ENCODE peak calls at places on chromosomes 1 and 21, in ten cellular contexts. L is sigmoid colon, M is tibial nerve, I is A549, Y is upper lobe of left lung, X is ovary, O is stomach, C is SK-N-SH, T is suprapubic skin, Z is transverse colon. U is an unnamed sample.

GRCh38 chr1:117093091-117093534 is 28.4 kb downstream of the TRIM45 start:
- DNase-seq in I (peak; percentile 40), L (peak; percentile 83), C (no peak), M (peak; percentile 16), X (peak; percentile 35), Y (no peak), T (no peak), O (peak; percentile 31), Z (peak; percentile 41), U (peak; percentile 83)

GRCh38 chr1:152622803-152623202 is at the start of gene LCE3A:
- DNase-seq in M (no peak), Z (no peak), X (peak; percentile 43), I (no peak), T (no peak), L (no peak), O (no peak), C (no peak), Y (no peak), U (no peak)

GRCh38 chr1:81549588-81550127 is 251.1 kb upstream of the ADGRL2 start:
- DNase-seq in O (no peak), Z (no peak), T (no peak), C (peak; percentile 18), L (no peak), I (peak; percentile 38), M (no peak), X (no peak), Y (no peak), U (no peak)

GRCh38 chr21:38768385-38769071 is 37.2 kb upstream of the ETS2 start:
- DNase-seq in L (no peak), M (no peak), I (peak; percentile 42), Z (no peak), O (no peak), Y (no peak), C (no peak), X (no peak), T (no peak), U (peak; percentile 24)

GRCh38 chr1:64043976-64044375 is 159.4 kb upstream of the UBE2U start:
- DNase-seq in Z (no peak), Y (no peak), X (no peak), M (no peak), L (no peak), O (no peak), T (no peak), I (no peak), C (no peak), U (no peak)

GRCh38 chr1:13871916-13872315 is 171.9 kb downstream of the PRDM2 start:
- DNase-seq in T (no peak), Y (no peak), X (no peak), C (no peak), M (no peak), L (no peak), Z (no peak), I (no peak), O (no peak), U (no peak)

GRCh38 chr1:224219011-224219611 is 36.1 kb downstream of the DEGS1 start:
- DNase-seq in T (no peak), I (no peak), M (no peak), X (no peak), L (no peak), Y (no peak), O (no peak), Z (no peak), C (no peak), U (no peak)

GRCh38 chr1:201888282-201889033 is at the start of gene SHISA4:
- DNase-seq in X (peak; percentile 73), Z (peak; percentile 54), T (peak; percentile 80), M (peak; percentile 62), I (peak; percentile 75), L (peak; percentile 93), C (peak; percentile 95), O (peak; percentile 83), Y (peak; percentile 94), U (peak; percentile 35)

GRCh38 chr1:202909494-202909893 is 17.5 kb downstream of the KLHL12 start:
- DNase-seq in O (no peak), Z (no peak), X (no peak), Y (no peak), L (no peak), M (no peak), I (no peak), C (no peak), T (no peak), U (no peak)

GRCh38 chr1:2560299-2561073 is 4.3 kb downstream of the TNFRSF14 start:
- DNase-seq in I (no peak), T (peak; percentile 64), L (no peak), Y (no peak), Z (no peak), O (no peak), M (no peak), X (no peak), C (no peak), U (no peak)

GRCh38 chr1:183301239-183301638 is 115.2 kb downstream of the LAMC2 start:
- DNase-seq in L (no peak), C (no peak), I (no peak), M (no peak), X (no peak), T (no peak), Y (no peak), O (no peak), Z (no peak), U (no peak)

GRCh38 chr1:111192643-111193519 is 7.6 kb downstream of the DENND2D start:
- DNase-seq in M (no peak), O (no peak), Z (no peak), X (no peak), L (no peak), Y (peak; percentile 67), T (no peak), C (no peak), I (no peak), U (no peak)

GRCh38 chr21:42460391-42461184 is 35.4 kb downstream of the RSPH1 start:
- DNase-seq in C (peak; percentile 51), Z (peak; percentile 61), X (no peak), I (no peak), M (no peak), T (peak; percentile 31), O (no peak), Y (peak; percentile 20), L (no peak), U (no peak)

GRCh38 chr1:161079436-161080110 is 9.8 kb downstream of the NECTIN4 start:
- DNase-seq in L (no peak), Z (no peak), T (no peak), C (no peak), M (no peak), I (no peak), X (no peak), O (no peak), Y (no peak), U (no peak)

GRCh38 chr1:155070721-155071556 is 7.4 kb downstream of the EFNA4 start:
- DNase-seq in X (peak; percentile 82), C (peak; percentile 90), O (peak; percentile 83), L (peak; percentile 90), Y (peak; percentile 83), M (peak; percentile 45), T (peak; percentile 88), Z (peak; percentile 90), I (peak; percentile 71), U (peak; percentile 94)

GRCh38 chr1:156625436-156626078 is 6.3 kb downstream of the HAPLN2 start:
- DNase-seq in I (peak; percentile 61), M (peak; percentile 64), L (peak; percentile 73), X (peak; percentile 66), C (peak; percentile 79), Z (peak; percentile 61), T (no peak), Y (peak; percentile 36), O (peak; percentile 61), U (peak; percentile 51)

GRCh38 chr1:16612332-16613172 is 812 bp downstream of the NBPF1 start:
- DNase-seq in Y (peak; percentile 78), C (peak; percentile 70), I (peak; percentile 62), M (peak; percentile 88), Z (peak; percentile 75), T (peak; percentile 93), O (peak; percentile 67), L (peak; percentile 96), X (peak; percentile 75), U (peak; percentile 65)

GRCh38 chr1:101587749-101588148 is 350.9 kb downstream of the S1PR1 start:
- DNase-seq in O (no peak), M (peak; percentile 54), T (no peak), L (peak; percentile 65), X (peak; percentile 65), Y (no peak), Z (peak; percentile 29), C (no peak), I (peak; percentile 25), U (no peak)

DNA sequence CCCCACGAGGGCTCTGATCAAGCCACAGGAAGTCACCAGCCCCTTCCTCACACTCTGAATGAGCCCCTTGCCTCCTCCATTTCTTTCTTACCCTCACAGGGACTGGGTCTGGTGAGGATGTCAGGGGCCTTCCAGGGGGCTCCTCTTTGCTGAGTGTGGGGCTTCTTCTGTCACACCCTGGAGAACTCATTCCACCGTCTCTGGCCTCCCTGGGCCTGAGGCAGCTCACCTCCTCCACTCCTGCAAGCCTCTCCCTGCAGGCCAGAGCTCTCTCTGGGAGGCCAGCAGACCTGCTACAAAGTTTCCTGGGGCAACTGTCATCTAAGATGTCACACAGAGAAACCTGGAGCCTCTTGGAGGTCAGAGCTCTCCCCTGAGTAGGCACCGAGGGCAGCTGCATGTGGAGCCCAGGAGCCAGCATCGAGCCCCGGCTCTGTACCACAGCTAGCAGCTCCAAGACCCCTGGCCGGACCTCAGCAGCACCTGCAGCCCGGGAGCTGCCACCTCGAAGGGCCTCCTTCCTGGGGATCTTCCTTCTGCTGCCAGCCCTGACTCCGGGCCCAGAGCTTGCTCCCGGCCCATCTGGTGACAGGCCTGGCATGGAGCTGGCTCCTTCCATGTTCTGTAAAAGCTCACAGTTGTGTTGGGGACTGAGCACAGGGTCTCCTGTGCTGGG is 1.1 kb downstream of the SPOCD1 start:
- DNase-seq in T (no peak), X (no peak), O (no peak), C (no peak), Z (no peak), Y (no peak), I (no peak), M (no peak), L (no peak), U (no peak)
- TF ChIP-seq EP300 in T (no peak), X (no peak), O (no peak), C (no peak), Z (no peak), Y (no peak), I (no peak), M (no peak), L (no peak), U (no peak)

GRCh38 chr1:39954870-39955546 is at the start of gene MFSD2A:
- DNase-seq in C (peak; percentile 98), M (peak; percentile 83), Z (peak; percentile 96), X (peak; percentile 88), I (peak; percentile 78), O (peak; percentile 94), L (peak; percentile 95), Y (peak; percentile 94), T (peak; percentile 97), U (peak; percentile 89)
- TF ChIP-seq EP300 in C (no peak), M (no peak), Z (no peak), X (no peak), I (no peak), O (no peak), L (no peak), Y (no peak), T (no peak), U (no peak)

GRCh38 chr1:32045770-32046169 is 27.0 kb upstream of the TMEM39B start:
- DNase-seq in I (no peak), T (no peak), C (no peak), M (no peak), Y (no peak), O (no peak), L (no peak), Z (no peak), X (no peak), U (no peak)
- TF ChIP-seq EP300 in I (no peak), T (no peak), C (no peak), M (no peak), Y (no peak), O (no peak), L (no peak), Z (no peak), X (no peak), U (no peak)

GRCh38 chr1:89873757-89874156 is 52.9 kb downstream of the LRRC8D start:
- DNase-seq in Y (no peak), X (no peak), Z (no peak), T (no peak), C (peak; percentile 7), L (no peak), O (no peak), I (peak; percentile 38), M (no peak), U (no peak)
- TF ChIP-seq EP300 in Y (no peak), X (no peak), Z (no peak), T (no peak), C (no peak), L (no peak), O (no peak), I (no peak), M (no peak), U (no peak)